ENCODE peak calls at places on chromosomes 3 and 15, in ten cellular contexts. One of them, this sample, is unnamed.

GRCh38 chr15:36186376-36186775 is 393.1 kb upstream of the CDIN1 start:
- DNase-seq in GF-D8: no peak
- DNase-seq in left cardiac atrium: no peak
- DNase-seq in NCI-H69: no peak
- DNase-seq in Right ventricle myocardium superior: no peak
- DNase-seq in NCI-H524: no peak
- DNase-seq in neural progenitor cell: no peak
- DNase-seq in hepatocyte: no peak
- DNase-seq in amniotic epithelial cell: no peak
- DNase-seq in ovary: no peak
- DNase-seq in this sample: no peak

GRCh38 chr3:45574067-45574494 is 20.5 kb upstream of the LIMD1 start:
- DNase-seq in ovary: no peak
- DNase-seq in NCI-H69: no peak
- DNase-seq in neural progenitor cell: no peak
- DNase-seq in NCI-H524: no peak
- DNase-seq in GF-D8: no peak
- DNase-seq in left cardiac atrium: no peak
- DNase-seq in amniotic epithelial cell: no peak
- DNase-seq in hepatocyte: no peak
- DNase-seq in Right ventricle myocardium superior: no peak
- DNase-seq in this sample: no peak

GRCh38 chr3:119731545-119732343 is 28.9 kb downstream of the CFAP91 start:
- DNase-seq in amniotic epithelial cell: peak
- DNase-seq in NCI-H524: peak
- DNase-seq in ovary: no peak
- DNase-seq in hepatocyte: no peak
- DNase-seq in NCI-H69: no peak
- DNase-seq in neural progenitor cell: peak
- DNase-seq in left cardiac atrium: no peak
- DNase-seq in Right ventricle myocardium superior: no peak
- DNase-seq in GF-D8: no peak
- DNase-seq in this sample: no peak

GRCh38 chr3:71580636-71581215 is 2.8 kb downstream of the FOXP1 start:
- DNase-seq in Right ventricle myocardium superior: no peak
- DNase-seq in NCI-H524: no peak
- DNase-seq in neural progenitor cell: peak
- DNase-seq in GF-D8: no peak
- DNase-seq in NCI-H69: peak
- DNase-seq in ovary: no peak
- DNase-seq in amniotic epithelial cell: no peak
- DNase-seq in hepatocyte: no peak
- DNase-seq in left cardiac atrium: no peak
- DNase-seq in this sample: no peak

GRCh38 chr3:86890997-86891396 is 100.0 kb downstream of the VGLL3 start:
- DNase-seq in ovary: no peak
- DNase-seq in NCI-H69: peak
- DNase-seq in neural progenitor cell: peak
- DNase-seq in NCI-H524: no peak
- DNase-seq in Right ventricle myocardium superior: no peak
- DNase-seq in left cardiac atrium: no peak
- DNase-seq in amniotic epithelial cell: no peak
- DNase-seq in hepatocyte: no peak
- DNase-seq in GF-D8: no peak
- DNase-seq in this sample: no peak

GRCh38 chr3:62135731-62136130 is 237.6 kb downstream of the FEZF2 start:
- DNase-seq in amniotic epithelial cell: no peak
- DNase-seq in NCI-H524: no peak
- DNase-seq in neural progenitor cell: peak
- DNase-seq in NCI-H69: no peak
- DNase-seq in ovary: no peak
- DNase-seq in hepatocyte: no peak
- DNase-seq in left cardiac atrium: no peak
- DNase-seq in Right ventricle myocardium superior: no peak
- DNase-seq in GF-D8: no peak
- DNase-seq in this sample: no peak

GRCh38 chr3:42269647-42270046 is 3.7 kb upstream of the CCK start:
- DNase-seq in hepatocyte: no peak
- DNase-seq in amniotic epithelial cell: no peak
- DNase-seq in NCI-H524: peak
- DNase-seq in neural progenitor cell: no peak
- DNase-seq in ovary: no peak
- DNase-seq in Right ventricle myocardium superior: no peak
- DNase-seq in GF-D8: no peak
- DNase-seq in NCI-H69: no peak
- DNase-seq in left cardiac atrium: no peak
- DNase-seq in this sample: no peak

GRCh38 chr3:98994128-98994762 is 92.8 kb upstream of the DCBLD2 start:
- DNase-seq in left cardiac atrium: no peak
- DNase-seq in neural progenitor cell: peak
- DNase-seq in hepatocyte: peak
- DNase-seq in ovary: no peak
- DNase-seq in NCI-H69: no peak
- DNase-seq in GF-D8: no peak
- DNase-seq in amniotic epithelial cell: peak
- DNase-seq in Right ventricle myocardium superior: no peak
- DNase-seq in NCI-H524: peak
- DNase-seq in this sample: no peak

GRCh38 chr15:47754312-47754711 is 37.0 kb downstream of the SEMA6D start:
- DNase-seq in NCI-H524: no peak
- DNase-seq in NCI-H69: peak
- DNase-seq in Right ventricle myocardium superior: no peak
- DNase-seq in amniotic epithelial cell: no peak
- DNase-seq in GF-D8: no peak
- DNase-seq in neural progenitor cell: no peak
- DNase-seq in hepatocyte: no peak
- DNase-seq in left cardiac atrium: no peak
- DNase-seq in ovary: no peak
- DNase-seq in this sample: no peak

GRCh38 chr3:143294183-143294582 is 174.6 kb downstream of the CHST2 start:
- DNase-seq in GF-D8: no peak
- DNase-seq in neural progenitor cell: no peak
- DNase-seq in ovary: no peak
- DNase-seq in NCI-H69: no peak
- DNase-seq in left cardiac atrium: no peak
- DNase-seq in hepatocyte: no peak
- DNase-seq in Right ventricle myocardium superior: no peak
- DNase-seq in NCI-H524: no peak
- DNase-seq in amniotic epithelial cell: no peak
- DNase-seq in this sample: no peak

GRCh38 chr15:71532994-71533393 is 277.4 kb upstream of the NR2E3 start:
- DNase-seq in NCI-H524: peak
- DNase-seq in NCI-H69: peak
- DNase-seq in left cardiac atrium: no peak
- DNase-seq in hepatocyte: no peak
- DNase-seq in amniotic epithelial cell: peak
- DNase-seq in ovary: no peak
- DNase-seq in neural progenitor cell: peak
- DNase-seq in Right ventricle myocardium superior: no peak
- DNase-seq in GF-D8: no peak
- DNase-seq in this sample: no peak

GRCh38 chr3:115697263-115698053 is 74.1 kb downstream of the GAP43 start:
- DNase-seq in NCI-H69: no peak
- DNase-seq in neural progenitor cell: no peak
- DNase-seq in NCI-H524: no peak
- DNase-seq in amniotic epithelial cell: no peak
- DNase-seq in GF-D8: no peak
- DNase-seq in Right ventricle myocardium superior: no peak
- DNase-seq in hepatocyte: no peak
- DNase-seq in left cardiac atrium: no peak
- DNase-seq in ovary: no peak
- DNase-seq in this sample: no peak

GRCh38 chr15:83850846-83851245 is 196.9 kb downstream of the ADAMTSL3 start:
- DNase-seq in left cardiac atrium: no peak
- DNase-seq in NCI-H524: no peak
- DNase-seq in NCI-H69: no peak
- DNase-seq in ovary: no peak
- DNase-seq in neural progenitor cell: no peak
- DNase-seq in Right ventricle myocardium superior: no peak
- DNase-seq in hepatocyte: no peak
- DNase-seq in amniotic epithelial cell: no peak
- DNase-seq in GF-D8: no peak
- DNase-seq in this sample: no peak

GRCh38 chr3:15923640-15924405 is 126.0 kb upstream of the ANKRD28 start:
- DNase-seq in neural progenitor cell: no peak
- DNase-seq in Right ventricle myocardium superior: no peak
- DNase-seq in amniotic epithelial cell: peak
- DNase-seq in NCI-H524: no peak
- DNase-seq in hepatocyte: no peak
- DNase-seq in ovary: no peak
- DNase-seq in left cardiac atrium: no peak
- DNase-seq in NCI-H69: peak
- DNase-seq in GF-D8: no peak
- DNase-seq in this sample: no peak

GRCh38 chr3:5840091-5840490 is 652.6 kb downstream of the EDEM1 start:
- DNase-seq in NCI-H69: no peak
- DNase-seq in hepatocyte: no peak
- DNase-seq in GF-D8: no peak
- DNase-seq in left cardiac atrium: no peak
- DNase-seq in ovary: no peak
- DNase-seq in Right ventricle myocardium superior: no peak
- DNase-seq in neural progenitor cell: no peak
- DNase-seq in NCI-H524: no peak
- DNase-seq in amniotic epithelial cell: no peak
- DNase-seq in this sample: no peak

GRCh38 chr15:70378126-70379031 is 280.7 kb upstream of the TLE3 start:
- DNase-seq in ovary: no peak
- DNase-seq in NCI-H524: no peak
- DNase-seq in hepatocyte: no peak
- DNase-seq in NCI-H69: no peak
- DNase-seq in Right ventricle myocardium superior: no peak
- DNase-seq in left cardiac atrium: no peak
- DNase-seq in GF-D8: no peak
- DNase-seq in amniotic epithelial cell: no peak
- DNase-seq in neural progenitor cell: no peak
- DNase-seq in this sample: no peak

GRCh38 chr3:167861649-167862048 is 126.1 kb downstream of the SERPINI1 start:
- DNase-seq in NCI-H524: no peak
- DNase-seq in left cardiac atrium: no peak
- DNase-seq in neural progenitor cell: no peak
- DNase-seq in NCI-H69: no peak
- DNase-seq in hepatocyte: no peak
- DNase-seq in Right ventricle myocardium superior: no peak
- DNase-seq in GF-D8: peak
- DNase-seq in ovary: no peak
- DNase-seq in amniotic epithelial cell: peak
- DNase-seq in this sample: no peak

GRCh38 chr3:23166804-23167203 is 36.3 kb upstream of the UBE2E2 start:
- DNase-seq in Right ventricle myocardium superior: no peak
- DNase-seq in hepatocyte: no peak
- DNase-seq in ovary: no peak
- DNase-seq in amniotic epithelial cell: no peak
- DNase-seq in NCI-H524: no peak
- DNase-seq in GF-D8: no peak
- DNase-seq in NCI-H69: no peak
- DNase-seq in left cardiac atrium: no peak
- DNase-seq in neural progenitor cell: no peak
- DNase-seq in this sample: no peak

GRCh38 chr3:143991713-143992112 is 20.1 kb downstream of the DIPK2A start:
- DNase-seq in left cardiac atrium: no peak
- DNase-seq in amniotic epithelial cell: no peak
- DNase-seq in ovary: no peak
- DNase-seq in NCI-H69: no peak
- DNase-seq in NCI-H524: no peak
- DNase-seq in hepatocyte: no peak
- DNase-seq in neural progenitor cell: no peak
- DNase-seq in GF-D8: no peak
- DNase-seq in Right ventricle myocardium superior: no peak
- DNase-seq in this sample: no peak

GRCh38 chr15:28133281-28133680 is 34.2 kb upstream of the OCA2 start:
- DNase-seq in amniotic epithelial cell: peak
- DNase-seq in left cardiac atrium: no peak
- DNase-seq in neural progenitor cell: no peak
- DNase-seq in GF-D8: no peak
- DNase-seq in hepatocyte: no peak
- DNase-seq in NCI-H524: no peak
- DNase-seq in Right ventricle myocardium superior: no peak
- DNase-seq in NCI-H69: no peak
- DNase-seq in ovary: no peak
- DNase-seq in this sample: no peak

GRCh38 chr3:15800327-15800726 is 2.5 kb upstream of the ANKRD28 start:
- DNase-seq in GF-D8: no peak
- DNase-seq in ovary: no peak
- DNase-seq in left cardiac atrium: no peak
- DNase-seq in hepatocyte: no peak
- DNase-seq in neural progenitor cell: no peak
- DNase-seq in NCI-H524: no peak
- DNase-seq in amniotic epithelial cell: peak
- DNase-seq in Right ventricle myocardium superior: no peak
- DNase-seq in NCI-H69: no peak
- DNase-seq in this sample: no peak

GRCh38 chr3:159273608-159274007 is 471.8 kb downstream of the MFSD1 start:
- DNase-seq in GF-D8: no peak
- DNase-seq in amniotic epithelial cell: peak
- DNase-seq in hepatocyte: peak
- DNase-seq in neural progenitor cell: peak
- DNase-seq in left cardiac atrium: peak
- DNase-seq in NCI-H524: no peak
- DNase-seq in NCI-H69: no peak
- DNase-seq in ovary: no peak
- DNase-seq in Right ventricle myocardium superior: peak
- DNase-seq in this sample: no peak

GRCh38 chr3:10622456-10622855 is 117.1 kb upstream of the ATP2B2 start:
- DNase-seq in ovary: no peak
- DNase-seq in GF-D8: no peak
- DNase-seq in NCI-H69: no peak
- DNase-seq in amniotic epithelial cell: no peak
- DNase-seq in hepatocyte: no peak
- DNase-seq in NCI-H524: no peak
- DNase-seq in Right ventricle myocardium superior: no peak
- DNase-seq in neural progenitor cell: no peak
- DNase-seq in left cardiac atrium: no peak
- DNase-seq in this sample: no peak

GRCh38 chr3:58462829-58463180 is 29.1 kb upstream of the KCTD6 start:
- DNase-seq in GF-D8: no peak
- DNase-seq in amniotic epithelial cell: no peak
- DNase-seq in ovary: no peak
- DNase-seq in NCI-H69: no peak
- DNase-seq in left cardiac atrium: no peak
- DNase-seq in Right ventricle myocardium superior: no peak
- DNase-seq in neural progenitor cell: peak
- DNase-seq in NCI-H524: no peak
- DNase-seq in hepatocyte: no peak
- DNase-seq in this sample: no peak

GRCh38 chr15:100448481-100448880 is 80.3 kb downstream of the CERS3 start:
- DNase-seq in ovary: no peak
- DNase-seq in NCI-H524: no peak
- DNase-seq in GF-D8: no peak
- DNase-seq in hepatocyte: no peak
- DNase-seq in left cardiac atrium: no peak
- DNase-seq in Right ventricle myocardium superior: no peak
- DNase-seq in amniotic epithelial cell: no peak
- DNase-seq in neural progenitor cell: peak
- DNase-seq in NCI-H69: no peak
- DNase-seq in this sample: no peak